ENCODE peak calls at places on chromosomes 16 and 17, in five cellular contexts. D is SK-MEL-5; O is stimulated activated effector memory CD8-positive, alpha-beta T cell treated with anti-CD3 and anti-CD28 coated beads, Interleukin-12 subunit alpha, Interleukin-12 subunit beta, amount 100 ng/mL, for 72 hours; K is posterior vena cava; Y is germinal center. A is an unnamed sample.

GRCh38 chr16:89827383-89828198 is 684 bp upstream of the SPIRE2 start:
- DNase-seq in D (peak; percentile 50), O (no peak), K (no peak), Y (no peak), A (no peak)

GRCh38 chr17:17114592-17115225 is 72.5 kb downstream of the MPRIP start:
- DNase-seq in D (no peak), O (no peak), K (no peak), Y (no peak), A (no peak)

GRCh38 chr16:68980695-68981315 is 124.6 kb upstream of the HAS3 start:
- DNase-seq in D (no peak), O (no peak), K (no peak), Y (no peak), A (no peak)

GRCh38 chr16:65366316-65366715 is 244.5 kb upstream of the CDH11 start:
- DNase-seq in D (no peak), O (no peak), K (no peak), Y (no peak), A (no peak)

GRCh38 chr17:65495255-65496060 is 66.0 kb downstream of the AXIN2 start:
- DNase-seq in D (no peak), O (no peak), K (no peak), Y (no peak), A (peak; percentile 77)

GRCh38 chr17:1724869-1725641 is 551 bp downstream of the WDR81 start:
- DNase-seq in D (no peak), O (no peak), K (peak; percentile 82), Y (no peak), A (peak; percentile 81)

GRCh38 chr16:88479795-88480760 is 27.0 kb downstream of the ZFPM1 start:
- DNase-seq in D (no peak), O (no peak), K (no peak), Y (peak; percentile 81), A (no peak)

GRCh38 chr16:30357715-30358576 is 2.8 kb upstream of the CD2BP2 start:
- DNase-seq in D (no peak), O (no peak), K (no peak), Y (no peak), A (no peak)

GRCh38 chr17:62178579-62178978 is 113.5 kb upstream of the MED13 start:
- DNase-seq in D (no peak), O (no peak), K (no peak), Y (no peak), A (no peak)

GRCh38 chr17:43468746-43469544 is 14.8 kb upstream of the DHX8 start:
- DNase-seq in D (peak; percentile 49), O (no peak), K (no peak), Y (no peak), A (no peak)

A was measured in upper lobe of right lung.